ENCODE peak calls at places on chromosomes 7 and 10, in eight cellular contexts. One of them, this sample, is unnamed.

GRCh38 chr10:90779573-90779972 is 78.3 kb downstream of the HTR7 start:
- DNase-seq in NCI-H2029: no peak
- DNase-seq in M059J: peak
- DNase-seq in activated effector memory CD4-positive, alpha-beta T cell treated with anti-CD3 and anti-CD28 coated beads, Interleukin-2, amount 50 U/mL, for 16 hours: no peak
- DNase-seq in choroid plexus epithelial cell: peak
- DNase-seq in H7: no peak
- DNase-seq in amniotic stem cell: no peak
- DNase-seq in heart right ventricle: no peak
- DNase-seq in this sample: no peak

GRCh38 chr7:40843338-40844026 is 708.7 kb downstream of the SUGCT start:
- DNase-seq in heart right ventricle: no peak
- DNase-seq in NCI-H2029: no peak
- DNase-seq in choroid plexus epithelial cell: peak
- DNase-seq in activated effector memory CD4-positive, alpha-beta T cell treated with anti-CD3 and anti-CD28 coated beads, Interleukin-2, amount 50 U/mL, for 16 hours: no peak
- DNase-seq in M059J: peak
- DNase-seq in H7: no peak
- DNase-seq in amniotic stem cell: no peak
- DNase-seq in this sample: no peak

GRCh38 chr7:107860981-107861652 is 29.9 kb upstream of the DLD start:
- DNase-seq in choroid plexus epithelial cell: peak
- DNase-seq in heart right ventricle: no peak
- DNase-seq in NCI-H2029: no peak
- DNase-seq in M059J: peak
- DNase-seq in H7: no peak
- DNase-seq in activated effector memory CD4-positive, alpha-beta T cell treated with anti-CD3 and anti-CD28 coated beads, Interleukin-2, amount 50 U/mL, for 16 hours: no peak
- DNase-seq in amniotic stem cell: no peak
- DNase-seq in this sample: peak

GRCh38 chr10:66862687-66863290 is 63.0 kb upstream of the LRRTM3 start:
- DNase-seq in H7: no peak
- DNase-seq in amniotic stem cell: no peak
- DNase-seq in choroid plexus epithelial cell: no peak
- DNase-seq in M059J: no peak
- DNase-seq in activated effector memory CD4-positive, alpha-beta T cell treated with anti-CD3 and anti-CD28 coated beads, Interleukin-2, amount 50 U/mL, for 16 hours: no peak
- DNase-seq in heart right ventricle: no peak
- DNase-seq in NCI-H2029: no peak
- DNase-seq in this sample: no peak

GRCh38 chr7:155466142-155466813 is 8.3 kb downstream of the EN2 start:
- DNase-seq in NCI-H2029: no peak
- DNase-seq in amniotic stem cell: no peak
- DNase-seq in activated effector memory CD4-positive, alpha-beta T cell treated with anti-CD3 and anti-CD28 coated beads, Interleukin-2, amount 50 U/mL, for 16 hours: no peak
- DNase-seq in H7: no peak
- DNase-seq in choroid plexus epithelial cell: no peak
- DNase-seq in M059J: no peak
- DNase-seq in heart right ventricle: no peak
- DNase-seq in this sample: no peak

GRCh38 chr7:134290286-134290685 is 26.4 kb downstream of the SLC35B4 start:
- DNase-seq in NCI-H2029: no peak
- DNase-seq in amniotic stem cell: no peak
- DNase-seq in heart right ventricle: no peak
- DNase-seq in activated effector memory CD4-positive, alpha-beta T cell treated with anti-CD3 and anti-CD28 coated beads, Interleukin-2, amount 50 U/mL, for 16 hours: no peak
- DNase-seq in H7: no peak
- DNase-seq in M059J: peak
- DNase-seq in choroid plexus epithelial cell: peak
- DNase-seq in this sample: no peak

GRCh38 chr7:11434371-11434770 is 397.6 kb downstream of the THSD7A start:
- DNase-seq in heart right ventricle: no peak
- DNase-seq in amniotic stem cell: no peak
- DNase-seq in activated effector memory CD4-positive, alpha-beta T cell treated with anti-CD3 and anti-CD28 coated beads, Interleukin-2, amount 50 U/mL, for 16 hours: no peak
- DNase-seq in NCI-H2029: no peak
- DNase-seq in H7: no peak
- DNase-seq in M059J: no peak
- DNase-seq in choroid plexus epithelial cell: no peak
- DNase-seq in this sample: no peak

GRCh38 chr10:106973716-106974115 is 190.8 kb downstream of the SORCS1 start:
- DNase-seq in M059J: no peak
- DNase-seq in H7: no peak
- DNase-seq in NCI-H2029: no peak
- DNase-seq in activated effector memory CD4-positive, alpha-beta T cell treated with anti-CD3 and anti-CD28 coated beads, Interleukin-2, amount 50 U/mL, for 16 hours: no peak
- DNase-seq in amniotic stem cell: no peak
- DNase-seq in choroid plexus epithelial cell: no peak
- DNase-seq in heart right ventricle: no peak
- DNase-seq in this sample: no peak

GRCh38 chr10:31207636-31208035 is 111.4 kb upstream of the ZEB1 start:
- DNase-seq in heart right ventricle: no peak
- DNase-seq in NCI-H2029: no peak
- DNase-seq in choroid plexus epithelial cell: no peak
- DNase-seq in M059J: peak
- DNase-seq in activated effector memory CD4-positive, alpha-beta T cell treated with anti-CD3 and anti-CD28 coated beads, Interleukin-2, amount 50 U/mL, for 16 hours: no peak
- DNase-seq in amniotic stem cell: no peak
- DNase-seq in H7: no peak
- DNase-seq in this sample: peak